ENCODE peak calls at places on chromosomes 3 and 15, in ten cellular contexts. D, I, Z, E, G, L, Q, C, M and P are unnamed samples.
A peak's percentile ranks its signal among the peaks of the same experiment; 100 is the strongest.

GRCh38 chr3:158918008-158918407 is 116.2 kb downstream of the MFSD1 start:
- DNase-seq in E (no peak), D (no peak), M (peak; percentile 15), I (no peak), L (peak; percentile 74), Q (peak; percentile 77), Z (no peak), G (peak; percentile 11), C (no peak), P (peak; percentile 84)

GRCh38 chr3:45031531-45031930 is 5.4 kb downstream of the CLEC3B start:
- DNase-seq in C (no peak), Z (no peak), D (no peak), Q (no peak), G (no peak), I (no peak), M (no peak), E (no peak), L (no peak), P (no peak)

GRCh38 chr3:51637941-51638471 is 33.0 kb upstream of the TEX264 start:
- DNase-seq in Z (no peak), L (peak; percentile 59), C (no peak), I (no peak), G (no peak), E (peak; percentile 11), D (no peak), Q (peak; percentile 58), M (peak; percentile 29), P (peak; percentile 59)

GRCh38 chr15:82621970-82622369 is 25.2 kb downstream of the CPEB1 start:
- DNase-seq in I (no peak), Z (no peak), L (no peak), D (no peak), G (no peak), C (no peak), Q (no peak), E (no peak), M (no peak), P (peak; percentile 8)

GRCh38 chr3:123300572-123300971 is 98.8 kb downstream of the SEC22A start:
- DNase-seq in C (no peak), G (no peak), E (no peak), M (no peak), Q (no peak), L (no peak), D (no peak), Z (no peak), I (no peak), P (no peak)

GRCh38 chr3:194661374-194661773 is 10.6 kb downstream of the LSG1 start:
- DNase-seq in Z (no peak), G (no peak), I (no peak), M (peak; percentile 83), Q (no peak), L (no peak), E (no peak), C (no peak), D (no peak), P (no peak)

GRCh38 chr15:81301815-81302399 is 22.0 kb downstream of the STARD5 start:
- DNase-seq in I (no peak), Z (no peak), Q (no peak), G (no peak), M (no peak), L (no peak), E (peak; percentile 50), C (peak; percentile 78), D (no peak), P (no peak)

GRCh38 chr15:78422571-78423340 is 15.3 kb upstream of the IREB2 start:
- DNase-seq in Q (peak; percentile 83), G (peak; percentile 38), C (peak; percentile 69), L (peak; percentile 70), E (peak; percentile 32), D (peak; percentile 30), I (peak; percentile 75), Z (peak; percentile 28), M (no peak), P (peak; percentile 61)

GRCh38 chr15:31320022-31320421 is 6.6 kb upstream of the KLF13 start:
- DNase-seq in M (no peak), D (no peak), I (no peak), E (no peak), Q (no peak), C (no peak), G (no peak), L (no peak), Z (no peak), P (no peak)

GRCh38 chr15:88166330-88166993 is 90.1 kb downstream of the NTRK3 start:
- DNase-seq in E (no peak), Z (no peak), M (no peak), Q (peak; percentile 76), L (peak; percentile 29), C (no peak), I (no peak), D (no peak), G (no peak), P (peak; percentile 10)

GRCh38 chr3:126509565-126510322 is 7.8 kb downstream of the UROC1 start:
- DNase-seq in G (no peak), I (peak; percentile 35), L (no peak), C (no peak), M (no peak), D (no peak), Q (no peak), Z (no peak), E (no peak), P (peak; percentile 13)

GRCh38 chr3:66827726-66828125 is 170.4 kb upstream of the KBTBD8 start:
- DNase-seq in Z (no peak), E (no peak), Q (no peak), L (no peak), I (no peak), D (no peak), C (no peak), G (no peak), M (no peak), P (no peak)

GRCh38 chr3:56919797-56920195 is 118.0 kb upstream of the ARHGEF3 start:
- DNase-seq in Q (no peak), M (no peak), E (no peak), Z (no peak), D (no peak), L (no peak), G (no peak), C (no peak), I (no peak), P (no peak)

GRCh38 chr3:135851201-135852061 is 114.1 kb upstream of the PPP2R3A start:
- DNase-seq in C (no peak), M (no peak), Q (peak; percentile 32), I (no peak), Z (no peak), D (no peak), L (peak; percentile 68), G (no peak), E (no peak), P (peak; percentile 31)

GRCh38 chr3:136584728-136585127 is 167.4 kb downstream of the STAG1 start:
- DNase-seq in L (peak; percentile 13), E (no peak), I (no peak), Q (peak; percentile 7), D (no peak), M (no peak), C (no peak), G (no peak), Z (no peak), P (no peak)

GRCh38 chr15:73959801-73960200 is 32.3 kb downstream of the STOML1 start:
- DNase-seq in E (no peak), M (no peak), I (no peak), G (no peak), Q (no peak), C (no peak), L (no peak), Z (no peak), D (no peak), P (no peak)

GRCh38 chr3:20043398-20043797 is 3.2 kb downstream of the KAT2B start:
- DNase-seq in G (peak; percentile 40), D (no peak), I (peak; percentile 92), L (peak; percentile 75), C (peak; percentile 90), Z (peak; percentile 35), M (no peak), E (peak; percentile 45), Q (peak; percentile 25), P (peak; percentile 33)

GRCh38 chr3:174483254-174483653 is 375.9 kb upstream of the NAALADL2 start:
- DNase-seq in Q (no peak), I (no peak), E (no peak), M (no peak), Z (no peak), D (no peak), C (no peak), L (no peak), G (no peak), P (no peak)

GRCh38 chr3:20160230-20160629 is 25.8 kb downstream of the SGO1 start:
- DNase-seq in D (no peak), Q (no peak), L (no peak), E (no peak), C (no peak), M (no peak), I (no peak), G (no peak), Z (no peak), P (no peak)

GRCh38 chr3:14410501-14411165 is 8.2 kb downstream of the SLC6A6 start:
- DNase-seq in Q (peak; percentile 90), G (no peak), E (peak; percentile 31), L (peak; percentile 76), C (no peak), M (no peak), Z (no peak), I (peak; percentile 57), D (no peak), P (peak; percentile 99)

GRCh38 chr3:113165841-113166240 is 45.5 kb upstream of the BOC start:
- DNase-seq in M (no peak), E (no peak), Z (no peak), D (no peak), G (no peak), Q (no peak), C (no peak), L (no peak), I (no peak), P (no peak)

GRCh38 chr15:97968380-97968779 is 7.9 kb downstream of the ARRDC4 start:
- DNase-seq in C (no peak), D (no peak), I (no peak), Q (peak; percentile 74), G (no peak), L (peak; percentile 96), M (no peak), Z (no peak), E (no peak), P (peak; percentile 14)

GRCh38 chr3:140553591-140553990 is 124.3 kb upstream of the TRIM42 start:
- DNase-seq in I (no peak), G (no peak), L (no peak), C (no peak), E (no peak), M (no peak), Q (no peak), D (no peak), Z (no peak), P (no peak)

GRCh38 chr3:10581251-10581650 is 75.9 kb upstream of the ATP2B2 start:
- DNase-seq in M (no peak), C (no peak), E (no peak), Z (no peak), L (peak; percentile 31), G (no peak), D (no peak), I (no peak), Q (peak; percentile 37), P (peak; percentile 34)

GRCh38 chr3:186536883-186537553 is 7.2 kb downstream of the CRYGS start:
- DNase-seq in L (peak; percentile 46), Z (no peak), D (no peak), M (no peak), C (no peak), I (no peak), Q (no peak), E (no peak), G (no peak), P (peak; percentile 16)

GRCh38 chr15:58546066-58546591 is 114.3 kb downstream of the LIPC start:
- DNase-seq in I (no peak), D (no peak), G (no peak), C (no peak), L (no peak), Q (no peak), E (no peak), Z (no peak), M (no peak), P (peak; percentile 69)

GRCh38 chr3:10116138-10116460 is 624 bp downstream of the BRK1 start:
- DNase-seq in E (no peak), M (peak; percentile 7), I (no peak), D (no peak), Z (no peak), G (no peak), L (no peak), C (no peak), Q (peak; percentile 45), P (peak; percentile 47)